ENCODE peak calls at places on chromosomes 4 and X, in ten cellular contexts. C is GM04504; V is stimulated activated CD8-positive, alpha-beta memory T cell treated with anti-CD3 and anti-CD28 coated beads, Interleukin-15, amount 100 ng/mL, for 24 hours; S is BE2C; K is substantia nigra; Y is uterus; T is Caco-2; P is MCF 10A; B is astrocyte of the cerebellum; N is GM06990. R is an unnamed sample.

GRCh38 chrX:1062351-1062750 is 150.1 kb downstream of the CRLF2 start:
- DNase-seq in C (no peak), V (no peak), S (no peak), K (no peak), Y (no peak), T (no peak), P (no peak), B (no peak), N (no peak), R (no peak)

GRCh38 chr4:6877070-6877469 is 32.6 kb upstream of the TBC1D14 start:
- DNase-seq in C (no peak), V (no peak), S (no peak), K (no peak), Y (no peak), T (no peak), P (no peak), B (no peak), N (no peak), R (no peak)

GRCh38 chrX:68995780-68996551 is 167.1 kb downstream of the EFNB1 start:
- DNase-seq in C (no peak), V (no peak), S (no peak), K (no peak), Y (peak), T (peak), P (peak), B (peak), N (no peak), R (peak)

GRCh38 chrX:13721819-13722527 is 12.4 kb downstream of the TRAPPC2 start:
- DNase-seq in C (no peak), V (no peak), S (no peak), K (no peak), Y (no peak), T (no peak), P (no peak), B (no peak), N (no peak), R (no peak)

GRCh38 chr4:94813221-94813620 is 55.5 kb downstream of the BMPR1B start:
- DNase-seq in C (no peak), V (no peak), S (no peak), K (no peak), Y (no peak), T (no peak), P (no peak), B (no peak), N (no peak), R (no peak)

GRCh38 chrX:10175317-10175871 is 18.6 kb downstream of the CLCN4 start:
- DNase-seq in C (no peak), V (no peak), S (no peak), K (no peak), Y (peak), T (no peak), P (peak), B (peak), N (no peak), R (no peak)

GRCh38 chr4:77220841-77221613 is 64.0 kb downstream of the CCNG2 start:
- DNase-seq in C (no peak), V (no peak), S (no peak), K (no peak), Y (no peak), T (no peak), P (peak), B (no peak), N (no peak), R (no peak)

GRCh38 chr4:13902141-13902540 is 274.6 kb upstream of the BOD1L1 start:
- DNase-seq in C (no peak), V (no peak), S (no peak), K (no peak), Y (no peak), T (no peak), P (no peak), B (no peak), N (no peak), R (no peak)

GRCh38 chr4:57184378-57185031 is 74.3 kb upstream of the IGFBP7 start:
- DNase-seq in C (no peak), V (no peak), S (no peak), K (no peak), Y (no peak), T (no peak), P (no peak), B (no peak), N (no peak), R (no peak)

GRCh38 chrX:45001038-45001437 is 128.1 kb downstream of the KDM6A start:
- DNase-seq in C (no peak), V (no peak), S (no peak), K (no peak), Y (no peak), T (no peak), P (no peak), B (no peak), N (no peak), R (no peak)